ENCODE peak calls at places on chromosomes 7 and 10, in four cellular contexts. One of them, this sample, is unnamed.

GRCh38 chr10:22676435-22676834 is 37.9 kb downstream of the PIP4K2A start:
- DNase-seq in HEK293T: no peak
- DNase-seq in ecto neural progenitor cell: no peak
- DNase-seq in heart right ventricle: no peak
- DNase-seq in this sample: no peak

GRCh38 chr7:112407261-112407660 is 43.0 kb upstream of the IFRD1 start:
- DNase-seq in heart right ventricle: no peak
- DNase-seq in ecto neural progenitor cell: no peak
- DNase-seq in HEK293T: no peak
- DNase-seq in this sample: no peak

GRCh38 chr7:101104193-101104713 is 19.0 kb downstream of the TRIM56 start:
- DNase-seq in ecto neural progenitor cell: no peak
- DNase-seq in HEK293T: no peak
- DNase-seq in heart right ventricle: no peak
- DNase-seq in this sample: no peak

GRCh38 chr7:50391386-50391785 is 58.8 kb downstream of the FIGNL1 start:
- DNase-seq in heart right ventricle: no peak
- DNase-seq in HEK293T: no peak
- DNase-seq in ecto neural progenitor cell: no peak
- DNase-seq in this sample: no peak

GRCh38 chr7:5484921-5485320 is 61.3 kb upstream of the TNRC18 start:
- DNase-seq in HEK293T: no peak
- DNase-seq in heart right ventricle: no peak
- DNase-seq in ecto neural progenitor cell: no peak
- DNase-seq in this sample: no peak

GRCh38 chr7:99033765-99034164 is 110.1 kb downstream of the SMURF1 start:
- DNase-seq in heart right ventricle: no peak
- DNase-seq in HEK293T: no peak
- DNase-seq in ecto neural progenitor cell: no peak
- DNase-seq in this sample: no peak

GRCh38 chr10:96612052-96612830 is 25.4 kb upstream of the TM9SF3 start:
- DNase-seq in HEK293T: no peak
- DNase-seq in heart right ventricle: no peak
- DNase-seq in ecto neural progenitor cell: no peak
- DNase-seq in this sample: no peak

GRCh38 chr7:98091523-98091922 is 15.1 kb upstream of the LMTK2 start:
- DNase-seq in heart right ventricle: no peak
- DNase-seq in HEK293T: no peak
- DNase-seq in ecto neural progenitor cell: no peak
- DNase-seq in this sample: no peak

GRCh38 chr10:112539340-112539739 is 92.3 kb downstream of the VTI1A start:
- DNase-seq in heart right ventricle: no peak
- DNase-seq in HEK293T: no peak
- DNase-seq in ecto neural progenitor cell: no peak
- DNase-seq in this sample: no peak

GRCh38 chr7:134447383-134447782 is 11.5 kb downstream of the AKR1B1 start:
- DNase-seq in ecto neural progenitor cell: no peak
- DNase-seq in HEK293T: no peak
- DNase-seq in heart right ventricle: no peak
- DNase-seq in this sample: no peak

GRCh38 chr7:134527979-134528371 is 608 bp downstream of the AKR1B10 start:
- DNase-seq in heart right ventricle: no peak
- DNase-seq in ecto neural progenitor cell: no peak
- DNase-seq in HEK293T: no peak
- DNase-seq in this sample: peak